ENCODE peak calls at places on chromosomes 5 and 9, in four cellular contexts. F is IMR-90, J is Peyer's patch, Q is gastrocnemius medialis. I is an unnamed sample.
A peak's percentile ranks its signal among the peaks of the same experiment; 100 is the strongest.

GRCh38 chr5:167653645-167654106 is 637.8 kb upstream of the WWC1 start:
- DNase-seq in F (peak; percentile 30), J (no peak), Q (no peak), I (no peak)

GRCh38 chr9:80755586-80755985 is 933.8 kb downstream of the TLE1 start:
- DNase-seq in F (no peak), J (no peak), Q (no peak), I (no peak)

GRCh38 chr5:38793099-38793498 is 52.7 kb upstream of the OSMR start:
- DNase-seq in F (no peak), J (no peak), Q (no peak), I (no peak)

GRCh38 chr9:86664603-86665002 is 282.7 kb downstream of the GAS1 start:
- DNase-seq in F (no peak), J (no peak), Q (no peak), I (no peak)

GRCh38 chr9:117081641-117082317 is 333.1 kb downstream of the ASTN2 start:
- DNase-seq in F (no peak), J (no peak), Q (no peak), I (no peak)

GRCh38 chr9:104961238-104961637 is 33.3 kb upstream of the ABCA1 start:
- DNase-seq in F (peak; percentile 83), J (peak; percentile 60), Q (no peak), I (no peak)

GRCh38 chr5:181223729-181224389 is 778 bp downstream of the TRIM41 start:
- DNase-seq in F (peak; percentile 40), J (peak; percentile 75), Q (no peak), I (no peak)

GRCh38 chr9:103552712-103553111 is 541.4 kb upstream of the SMC2 start:
- DNase-seq in F (no peak), J (no peak), Q (no peak), I (no peak)

GRCh38 chr9:94611638-94612068 is 18.0 kb upstream of the FBP2 start:
- DNase-seq in F (no peak), J (no peak), Q (no peak), I (no peak)

GRCh38 chr9:137453643-137454081 is 5.5 kb downstream of the NSMF start:
- DNase-seq in F (peak; percentile 58), J (peak; percentile 85), Q (peak; percentile 50), I (no peak)

GRCh38 chr5:63483338-63483737 is 478.9 kb downstream of the HTR1A start:
- DNase-seq in F (no peak), J (no peak), Q (no peak), I (no peak)

GRCh38 chr5:35316611-35317307 is 86.5 kb upstream of the PRLR start:
- DNase-seq in F (no peak), J (no peak), Q (no peak), I (no peak)

GRCh38 chr5:16617272-16617973 is 626 bp upstream of the RETREG1 start:
- DNase-seq in F (no peak), J (peak; percentile 57), Q (no peak), I (no peak)

GRCh38 chr9:89597711-89598707 is 6.8 kb upstream of the GADD45G start:
- DNase-seq in F (peak; percentile 59), J (peak; percentile 74), Q (no peak), I (no peak)

GRCh38 chr9:33682551-33682950 is 112.8 kb upstream of the PRSS3 start:
- DNase-seq in F (no peak), J (no peak), Q (no peak), I (no peak)

GRCh38 chr5:3325811-3326568 is 269.6 kb upstream of the IRX1 start:
- DNase-seq in F (no peak), J (no peak), Q (no peak), I (no peak)

GRCh38 chr9:129313331-129313955 is 135.4 kb upstream of the IER5L start:
- DNase-seq in F (no peak), J (peak; percentile 31), Q (no peak), I (no peak)

GRCh38 chr9:78383130-78383529 is 86.2 kb downstream of the PSAT1 start:
- DNase-seq in F (peak; percentile 45), J (no peak), Q (no peak), I (no peak)

GRCh38 chr9:107108367-107108766 is 174.7 kb upstream of the RAD23B start:
- DNase-seq in F (no peak), J (no peak), Q (no peak), I (peak; percentile 75)

GRCh38 chr9:129550199-129550839 is 70.6 kb downstream of the C9orf50 start:
- DNase-seq in F (peak; percentile 70), J (peak; percentile 65), Q (peak; percentile 25), I (peak; percentile 95)

GRCh38 chr5:5421149-5421960 is 1.1 kb upstream of the ICE1 start:
- DNase-seq in F (peak; percentile 5), J (no peak), Q (no peak), I (peak; percentile 78)

GRCh38 chr9:95477441-95477840 is 39.3 kb downstream of the PTCH1 start:
- DNase-seq in F (no peak), J (no peak), Q (no peak), I (no peak)

GRCh38 chr5:178994580-178995340 is at the start of gene GRM6:
- DNase-seq in F (no peak), J (no peak), Q (no peak), I (no peak)

GRCh38 chr5:140986117-140986521 is 19.8 kb downstream of the PCDHAC2 start:
- DNase-seq in F (no peak), J (no peak), Q (no peak), I (no peak)

GRCh38 chr5:66515209-66515608 is 81.0 kb upstream of the MAST4 start:
- DNase-seq in F (no peak), J (no peak), Q (no peak), I (no peak)

GRCh38 chr5:115169392-115170127 is at the start of gene TRIM36:
- DNase-seq in F (peak; percentile 79), J (peak; percentile 97), Q (peak; percentile 86), I (peak; percentile 96)
- TF ChIP-seq POLR2A in F (no peak), J (peak; percentile 96), Q (peak; percentile 61), I (no peak)

DNA sequence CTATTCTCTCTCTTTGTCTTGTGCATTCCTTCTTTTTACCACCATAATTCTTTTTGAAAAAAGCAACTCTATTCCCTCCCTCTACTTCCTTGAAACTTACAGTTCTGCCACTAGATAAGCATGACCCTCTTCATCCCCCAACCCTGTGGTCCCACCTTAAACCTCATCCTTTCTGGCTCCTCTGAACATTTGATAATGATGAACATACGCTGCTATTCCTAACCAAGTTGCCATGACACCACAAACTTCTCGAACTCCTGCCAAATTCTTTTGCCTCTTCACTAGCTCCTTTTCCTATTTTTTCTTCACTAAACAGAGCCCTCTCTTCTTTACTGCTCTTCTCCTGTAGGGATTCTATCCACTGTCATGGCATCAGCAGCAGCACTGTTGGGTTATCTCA is 57.1 kb downstream of the MOCS2 start:
- DNase-seq in F (no peak), J (no peak), Q (no peak), I (no peak)
- H3K27me3 ChIP-seq in F (no peaks in the 10 kb centered on the region), J (no peaks in the 10 kb centered on the region), Q (no peaks in the 10 kb centered on the region), I (no peaks in the 10 kb centered on the region)

GRCh38 chr9:35729700-35730485 is 2.1 kb downstream of the TLN1 start:
- DNase-seq in F (peak; percentile 91), J (peak; percentile 70), Q (peak; percentile 19), I (no peak)
- TF ChIP-seq POLR2A in F (no peak), J (no peak), Q (no peak), I (peak; percentile 32)

GRCh38 chr5:135069895-135070657 is 36.0 kb upstream of the PITX1 start:
- DNase-seq in F (no peak), J (peak; percentile 28), Q (peak; percentile 0), I (no peak)

GRCh38 chr5:135072357-135073247 is 38.6 kb upstream of the PITX1 start:
- DNase-seq in F (no peak), J (peak; percentile 26), Q (no peak), I (no peak)

GRCh38 chr5:135069016-135069770 is 35.2 kb upstream of the PITX1 start:
- DNase-seq in F (no peak), J (peak; percentile 40), Q (no peak), I (no peak)

GRCh38 chr5:135073771-135074345 is 39.8 kb upstream of the PITX1 start:
- DNase-seq in F (peak; percentile 39), J (peak; percentile 33), Q (peak; percentile 1), I (no peak)

GRCh38 chr5:135071311-135071710 is 37.3 kb upstream of the PITX1 start:
- DNase-seq in F (no peak), J (peak; percentile 38), Q (no peak), I (no peak)
- H3K27me3 ChIP-seq in F (no peaks in the 10 kb centered on the region), J (no peaks in the 10 kb centered on the region), Q (no peaks in the 10 kb centered on the region), I (no peaks in the 10 kb centered on the region)

DNA sequence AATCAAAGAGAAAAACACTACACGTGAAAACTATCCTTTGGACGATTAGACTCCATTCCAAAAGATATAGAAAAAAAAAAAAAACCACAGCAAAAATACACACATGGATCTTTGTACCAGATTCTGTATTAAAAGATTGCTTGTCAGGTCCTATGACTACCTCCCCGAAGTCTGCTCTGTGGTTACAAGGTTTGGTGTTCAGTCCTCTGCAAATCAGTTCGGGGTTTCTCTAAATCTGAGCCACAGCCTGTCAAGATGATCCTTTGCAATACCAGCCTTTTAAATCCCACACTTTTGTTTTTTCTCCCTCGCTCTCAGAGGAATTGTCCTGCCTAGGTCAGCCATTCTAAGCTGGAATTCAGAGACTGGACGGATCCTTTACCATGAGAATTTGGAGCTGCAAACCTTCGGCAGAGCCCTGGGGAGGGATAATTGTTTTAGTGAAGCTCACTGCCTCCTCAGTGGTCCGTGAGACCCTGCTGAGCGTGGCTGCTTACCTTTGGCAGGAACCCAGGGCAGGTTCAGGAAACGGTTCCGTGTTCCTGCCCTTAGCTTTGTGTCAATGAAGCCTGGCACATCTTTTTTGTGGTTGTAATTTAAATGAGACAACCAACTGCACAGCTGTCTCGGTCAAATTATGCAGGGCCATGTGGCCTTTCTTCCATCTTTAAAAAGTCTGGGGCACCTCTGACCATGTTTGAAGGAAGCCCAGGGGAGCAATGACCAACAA is 47.3 kb downstream of the EBF1 start:
- DNase-seq in F (no peak), J (peak; percentile 60), Q (no peak), I (no peak)
- TF ChIP-seq POLR2A in F (no peak), J (no peak), Q (no peak), I (no peak)

I was measured in esophagus muscularis mucosa.